ENCODE peak calls at places on chromosomes 1 and 21, in five cellular contexts. One of them, this sample, is unnamed.

GRCh38 chr21:42569732-42570301 is 56.2 kb downstream of the SLC37A1 start:
- DNase-seq in GM12878: no peak
- DNase-seq in GM23338: no peak
- DNase-seq in K562: no peak
- DNase-seq in H1: no peak
- DNase-seq in this sample: no peak

GRCh38 chr1:114725230-114725629 is 8.7 kb upstream of the NRAS start:
- DNase-seq in GM23338: no peak
- DNase-seq in GM12878: no peak
- DNase-seq in H1: no peak
- DNase-seq in K562: no peak
- DNase-seq in this sample: no peak

GRCh38 chr1:34663031-34663430 is 91.8 kb upstream of the GJB5 start:
- DNase-seq in GM12878: no peak
- DNase-seq in H1: no peak
- DNase-seq in GM23338: no peak
- DNase-seq in K562: peak; percentile 25
- DNase-seq in this sample: no peak

GRCh38 chr1:103266036-103266435 is 157.7 kb upstream of the COL11A1 start:
- DNase-seq in K562: no peak
- DNase-seq in GM12878: no peak
- DNase-seq in GM23338: no peak
- DNase-seq in H1: no peak
- DNase-seq in this sample: no peak

GRCh38 chr1:68149110-68149798 is 83.1 kb downstream of the WLS start:
- DNase-seq in K562: no peak
- DNase-seq in GM23338: no peak
- DNase-seq in GM12878: no peak
- DNase-seq in H1: no peak
- DNase-seq in this sample: no peak

GRCh38 chr1:26145960-26146294 is 13.0 kb upstream of the FAM110D start:
- DNase-seq in K562: no peak
- DNase-seq in GM12878: no peak
- DNase-seq in H1: no peak
- DNase-seq in GM23338: no peak
- DNase-seq in this sample: no peak

GRCh38 chr21:43810505-43811261 is 21.3 kb downstream of the RRP1 start:
- DNase-seq in GM23338: peak; percentile 89
- DNase-seq in H1: peak; percentile 100
- DNase-seq in GM12878: peak; percentile 51
- DNase-seq in K562: peak; percentile 93
- DNase-seq in this sample: peak; percentile 75

GRCh38 chr1:58883037-58883887 is 99.4 kb upstream of the JUN start:
- DNase-seq in GM23338: peak; percentile 16
- DNase-seq in GM12878: no peak
- DNase-seq in K562: peak; percentile 41
- DNase-seq in H1: no peak
- DNase-seq in this sample: peak; percentile 93

GRCh38 chr1:12177156-12177998 is 10.6 kb downstream of the TNFRSF1B start:
- DNase-seq in GM12878: no peak
- DNase-seq in H1: no peak
- DNase-seq in K562: no peak
- DNase-seq in GM23338: no peak
- DNase-seq in this sample: no peak

GRCh38 chr1:209504571-209504970 is 78.9 kb upstream of the CAMK1G start:
- DNase-seq in GM12878: no peak
- DNase-seq in K562: no peak
- DNase-seq in H1: no peak
- DNase-seq in GM23338: no peak
- DNase-seq in this sample: no peak

GRCh38 chr1:209569445-209570207 is 13.9 kb upstream of the CAMK1G start:
- DNase-seq in GM23338: peak; percentile 98
- DNase-seq in GM12878: peak; percentile 12
- DNase-seq in H1: peak; percentile 85
- DNase-seq in K562: peak; percentile 78
- DNase-seq in this sample: peak; percentile 60

GRCh38 chr1:88216441-88216840 is 467.6 kb upstream of the PKN2 start:
- DNase-seq in H1: no peak
- DNase-seq in GM12878: no peak
- DNase-seq in K562: no peak
- DNase-seq in GM23338: no peak
- DNase-seq in this sample: no peak

GRCh38 chr1:32500387-32501209 is 35.7 kb downstream of the ZBTB8B start:
- DNase-seq in H1: peak; percentile 80
- DNase-seq in GM23338: peak; percentile 85
- DNase-seq in GM12878: no peak
- DNase-seq in K562: peak; percentile 81
- DNase-seq in this sample: no peak

GRCh38 chr1:150777544-150777943 is 12.0 kb upstream of the CTSS start:
- DNase-seq in GM23338: no peak
- DNase-seq in GM12878: no peak
- DNase-seq in H1: no peak
- DNase-seq in K562: no peak
- DNase-seq in this sample: no peak

GRCh38 chr1:29541641-29542040 is 305.3 kb downstream of the PTPRU start:
- DNase-seq in K562: no peak
- DNase-seq in GM12878: no peak
- DNase-seq in H1: no peak
- DNase-seq in GM23338: no peak
- DNase-seq in this sample: no peak

GRCh38 chr1:41515131-41515678 is 30.7 kb upstream of the EDN2 start:
- DNase-seq in GM23338: peak; percentile 38
- DNase-seq in GM12878: no peak
- DNase-seq in K562: no peak
- DNase-seq in H1: no peak
- DNase-seq in this sample: no peak

GRCh38 chr1:18041107-18041506 is 66.5 kb upstream of the IGSF21 start:
- DNase-seq in GM12878: no peak
- DNase-seq in K562: no peak
- DNase-seq in H1: no peak
- DNase-seq in GM23338: no peak
- DNase-seq in this sample: no peak

GRCh38 chr1:33017175-33017574 is 19.5 kb downstream of the AK2 start:
- DNase-seq in K562: no peak
- DNase-seq in GM12878: no peak
- DNase-seq in H1: no peak
- DNase-seq in GM23338: no peak
- DNase-seq in this sample: no peak

DNA sequence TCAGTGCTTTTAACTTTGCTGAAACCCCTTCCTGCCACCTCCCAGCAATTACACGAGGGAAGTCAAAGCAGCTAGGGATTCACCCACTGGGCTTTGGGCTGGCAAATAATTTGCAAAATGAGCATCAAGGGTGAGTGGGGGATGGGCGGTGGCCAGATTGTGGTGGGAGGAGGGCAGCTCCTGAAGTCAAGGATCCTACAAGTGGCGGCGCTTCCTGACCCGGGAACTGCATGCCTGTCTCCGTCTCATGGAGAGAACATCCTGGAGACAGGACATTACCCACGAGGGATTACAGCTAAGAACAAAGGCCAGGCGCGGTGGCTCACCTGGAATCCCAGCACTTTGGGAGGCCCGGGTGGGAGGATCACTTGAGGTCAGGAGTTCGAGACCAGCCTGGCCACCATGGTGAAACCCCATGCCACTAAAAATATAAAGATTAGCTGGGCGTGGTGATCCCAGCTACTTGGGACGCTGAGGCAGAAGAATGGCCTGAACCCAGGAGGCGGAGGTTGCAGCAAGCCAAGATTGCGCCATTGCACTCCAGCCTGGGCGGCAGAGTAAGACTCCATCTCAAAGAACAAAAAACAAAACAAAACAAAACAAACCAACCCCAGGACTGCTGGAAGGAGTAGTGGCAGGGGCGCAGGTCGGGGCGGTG is 12.9 kb downstream of the TTC34 start:
- DNase-seq in GM23338: peak; percentile 27
- DNase-seq in H1: no peak
- DNase-seq in K562: no peak
- DNase-seq in GM12878: no peak
- DNase-seq in this sample: no peak
- H3K36me3 ChIP-seq in GM23338: no peaks in the 10 kb centered on the region
- H3K36me3 ChIP-seq in H1: no peaks in the 10 kb centered on the region
- H3K36me3 ChIP-seq in K562: no peaks in the 10 kb centered on the region
- H3K36me3 ChIP-seq in GM12878: no peaks in the 10 kb centered on the region
- H3K36me3 ChIP-seq in this sample: no peaks in the 10 kb centered on the region

GRCh38 chr1:56683569-56683968 is 38.5 kb downstream of the PRKAA2 start:
- DNase-seq in GM23338: no peak
- DNase-seq in H1: no peak
- DNase-seq in GM12878: no peak
- DNase-seq in K562: no peak
- DNase-seq in this sample: peak; percentile 52

GRCh38 chr1:56686171-56686570 is 41.1 kb downstream of the PRKAA2 start:
- DNase-seq in K562: no peak
- DNase-seq in GM12878: no peak
- DNase-seq in H1: no peak
- DNase-seq in GM23338: no peak
- DNase-seq in this sample: no peak

GRCh38 chr1:56688522-56689026 is 43.5 kb downstream of the PRKAA2 start:
- DNase-seq in K562: no peak
- DNase-seq in GM23338: peak; percentile 27
- DNase-seq in H1: no peak
- DNase-seq in GM12878: peak; percentile 1
- DNase-seq in this sample: peak; percentile 96
- TF ChIP-seq CREB1 in K562: no peak
- TF ChIP-seq CREB1 in GM23338: no peak
- TF ChIP-seq CREB1 in H1: no peak
- TF ChIP-seq CREB1 in GM12878: no peak
- TF ChIP-seq CREB1 in this sample: peak; percentile 85

GRCh38 chr1:39352881-39353280 is 138.6 kb upstream of the BMP8A start:
- DNase-seq in H1: no peak
- DNase-seq in GM23338: no peak
- DNase-seq in GM12878: no peak
- DNase-seq in K562: no peak
- DNase-seq in this sample: no peak
- H3K36me3 ChIP-seq in H1: peaks cover 78% of the 10 kb centered on the region
- H3K36me3 ChIP-seq in GM23338: peaks cover 95% of the 10 kb centered on the region
- H3K36me3 ChIP-seq in GM12878: peaks cover 13% of the 10 kb centered on the region
- H3K36me3 ChIP-seq in K562: peaks cover 88% of the 10 kb centered on the region
- H3K36me3 ChIP-seq in this sample: peaks cover 69% of the 10 kb centered on the region

GRCh38 chr1:234777850-234778214 is 167.9 kb upstream of the IRF2BP2 start:
- DNase-seq in GM23338: no peak
- DNase-seq in H1: no peak
- DNase-seq in GM12878: no peak
- DNase-seq in K562: no peak
- DNase-seq in this sample: no peak

GRCh38 chr1:234776875-234777849 is 167.2 kb upstream of the IRF2BP2 start:
- DNase-seq in GM12878: no peak
- DNase-seq in H1: peak; percentile 52
- DNase-seq in K562: peak; percentile 54
- DNase-seq in GM23338: no peak
- DNase-seq in this sample: no peak

GRCh38 chr1:234780112-234780511 is 170.1 kb upstream of the IRF2BP2 start:
- DNase-seq in GM23338: no peak
- DNase-seq in GM12878: no peak
- DNase-seq in K562: peak; percentile 33
- DNase-seq in H1: no peak
- DNase-seq in this sample: no peak

GRCh38 chr1:234779160-234779538 is 169.2 kb upstream of the IRF2BP2 start:
- DNase-seq in GM23338: no peak
- DNase-seq in K562: peak; percentile 29
- DNase-seq in GM12878: no peak
- DNase-seq in H1: peak; percentile 55
- DNase-seq in this sample: no peak

DNA sequence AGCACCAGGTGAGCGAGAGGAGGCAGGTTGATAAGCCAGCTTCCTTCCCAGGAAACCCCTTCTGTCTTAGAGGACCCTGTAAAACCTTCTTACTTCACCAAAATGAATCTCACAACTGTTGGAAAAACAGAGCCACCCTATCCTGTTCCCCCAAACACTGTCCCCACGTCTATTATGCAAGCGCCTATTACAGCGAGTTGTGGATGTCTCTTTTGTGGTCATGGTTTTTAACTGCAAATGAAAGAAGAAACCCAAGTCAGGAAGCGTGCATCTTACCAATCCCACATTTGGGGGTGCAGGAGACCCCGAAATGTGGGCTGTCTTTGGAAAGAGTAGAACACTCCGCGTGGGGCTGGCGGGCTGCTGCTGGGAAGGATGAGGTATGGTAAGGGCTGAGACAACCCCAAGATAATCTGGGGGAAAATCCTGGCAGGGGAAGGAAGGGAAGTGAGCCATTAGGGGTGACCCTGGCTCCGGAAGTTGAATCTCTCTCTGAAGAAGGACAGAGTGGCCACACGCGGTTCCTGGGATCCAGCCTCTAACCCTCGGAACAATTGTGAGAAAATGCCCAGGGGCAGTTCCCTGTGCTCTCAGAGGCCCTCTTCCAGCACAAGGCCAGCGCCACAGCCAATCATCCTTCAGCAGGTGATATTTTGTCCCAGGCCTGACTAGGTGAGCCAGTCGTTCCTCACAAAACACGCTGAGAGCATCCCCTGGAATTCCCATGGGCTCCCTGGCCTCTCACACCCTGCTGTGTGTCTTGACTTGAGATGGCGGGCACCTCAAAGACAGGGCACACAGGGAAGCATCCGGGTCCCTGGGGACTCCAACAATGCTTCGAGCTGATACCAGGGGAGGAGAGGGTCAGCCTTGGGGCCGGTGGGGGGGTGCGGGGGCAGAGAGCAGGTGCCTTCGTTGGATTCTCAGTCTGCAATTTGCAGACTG is 168.5 kb upstream of the IRF2BP2 start:
- DNase-seq in H1: peak; percentile 63
- DNase-seq in GM12878: no peak
- DNase-seq in K562: peak; percentile 51
- DNase-seq in GM23338: peak; percentile 50
- DNase-seq in this sample: no peak
- TF ChIP-seq CREB1 in H1: no peak
- TF ChIP-seq CREB1 in GM12878: no peak
- TF ChIP-seq CREB1 in K562: no peak
- TF ChIP-seq CREB1 in GM23338: no peak
- TF ChIP-seq CREB1 in this sample: no peak

DNA sequence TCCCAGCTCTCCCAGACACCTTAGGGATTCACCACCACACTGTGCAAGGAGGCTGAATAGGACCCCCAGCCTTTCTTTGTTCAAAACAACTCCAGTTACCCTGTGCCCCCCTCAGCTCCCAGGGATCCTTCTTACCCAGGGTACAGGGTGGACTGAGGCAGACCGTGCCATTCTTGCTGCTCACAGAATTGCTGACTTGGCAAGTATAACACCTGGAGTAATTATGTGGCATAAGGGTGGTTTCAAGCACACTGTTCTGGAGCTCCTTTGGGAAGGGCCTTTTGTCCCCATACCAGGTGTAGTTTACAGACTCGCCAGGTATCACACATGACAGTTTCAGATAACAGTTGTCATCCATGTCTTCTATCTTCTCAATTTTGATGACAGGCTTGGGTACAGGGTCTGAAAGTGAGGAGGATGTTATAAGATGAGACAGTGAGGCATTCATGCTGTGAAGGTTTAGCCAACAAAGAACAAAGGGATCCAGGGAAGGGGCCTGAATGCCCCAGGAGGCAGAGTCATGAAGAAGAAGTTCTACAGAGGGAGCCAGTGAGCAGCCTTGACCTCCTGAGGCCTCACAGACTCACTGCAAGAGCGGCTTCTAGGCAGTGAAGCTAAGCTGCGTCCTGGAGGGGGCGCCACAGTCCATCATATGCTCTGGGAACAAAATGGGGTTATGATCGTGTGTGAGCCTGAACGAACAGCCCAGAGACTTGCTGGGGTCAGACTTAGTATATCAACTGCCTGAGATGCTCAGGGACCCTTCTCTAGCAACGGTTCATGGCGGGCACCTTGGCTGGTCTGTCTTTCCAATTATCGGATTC is 30.3 kb downstream of the CD48 start:
- DNase-seq in K562: peak; percentile 82
- DNase-seq in GM12878: no peak
- DNase-seq in GM23338: peak; percentile 98
- DNase-seq in H1: peak; percentile 92
- DNase-seq in this sample: peak; percentile 62
- H3K36me3 ChIP-seq in K562: no peaks in the 10 kb centered on the region
- H3K36me3 ChIP-seq in GM12878: peaks cover 54% of the 10 kb centered on the region
- H3K36me3 ChIP-seq in GM23338: no peaks in the 10 kb centered on the region
- H3K36me3 ChIP-seq in H1: no peaks in the 10 kb centered on the region
- H3K36me3 ChIP-seq in this sample: no peaks in the 10 kb centered on the region

This sample was measured in HepG2.